ENCODE peak calls at places on chromosomes 12 and 14, in eight cellular contexts. One of them, this sample, is unnamed.

GRCh38 chr14:64232095-64232830 is 61.9 kb downstream of the ESR2 start:
- DNase-seq in mesothelial cell of epicardium: no peak
- DNase-seq in upper lobe of right lung: no peak
- DNase-seq in A549: no peak
- DNase-seq in right atrium auricular region: no peak
- DNase-seq in fibroblast of pulmonary artery: peak
- DNase-seq in uterus: no peak
- DNase-seq in keratinocyte: no peak
- DNase-seq in this sample: no peak

GRCh38 chr12:12717586-12718381 is 616 bp downstream of the CDKN1B start:
- DNase-seq in upper lobe of right lung: peak
- DNase-seq in keratinocyte: no peak
- DNase-seq in uterus: no peak
- DNase-seq in fibroblast of pulmonary artery: no peak
- DNase-seq in mesothelial cell of epicardium: peak
- DNase-seq in A549: peak
- DNase-seq in right atrium auricular region: no peak
- DNase-seq in this sample: no peak

GRCh38 chr12:8698830-8699330 is 1.1 kb downstream of the RIMKLB start:
- DNase-seq in upper lobe of right lung: no peak
- DNase-seq in fibroblast of pulmonary artery: peak
- DNase-seq in A549: no peak
- DNase-seq in uterus: no peak
- DNase-seq in right atrium auricular region: no peak
- DNase-seq in mesothelial cell of epicardium: no peak
- DNase-seq in keratinocyte: no peak
- DNase-seq in this sample: no peak

GRCh38 chr12:44847403-44847802 is 28.7 kb downstream of the NELL2 start:
- DNase-seq in uterus: no peak
- DNase-seq in upper lobe of right lung: no peak
- DNase-seq in right atrium auricular region: no peak
- DNase-seq in keratinocyte: no peak
- DNase-seq in fibroblast of pulmonary artery: no peak
- DNase-seq in A549: no peak
- DNase-seq in mesothelial cell of epicardium: no peak
- DNase-seq in this sample: no peak

GRCh38 chr12:19783547-19784444 is 344.5 kb downstream of the AEBP2 start:
- DNase-seq in upper lobe of right lung: no peak
- DNase-seq in A549: no peak
- DNase-seq in fibroblast of pulmonary artery: no peak
- DNase-seq in right atrium auricular region: no peak
- DNase-seq in uterus: no peak
- DNase-seq in mesothelial cell of epicardium: no peak
- DNase-seq in keratinocyte: no peak
- DNase-seq in this sample: no peak

GRCh38 chr14:88380405-88380804 is 5.1 kb upstream of the SPATA7 start:
- DNase-seq in fibroblast of pulmonary artery: peak
- DNase-seq in mesothelial cell of epicardium: no peak
- DNase-seq in right atrium auricular region: no peak
- DNase-seq in A549: peak
- DNase-seq in uterus: no peak
- DNase-seq in upper lobe of right lung: no peak
- DNase-seq in keratinocyte: no peak
- DNase-seq in this sample: no peak

GRCh38 chr14:103801459-103801858 is 45.9 kb downstream of the PPP1R13B start:
- DNase-seq in right atrium auricular region: no peak
- DNase-seq in fibroblast of pulmonary artery: peak
- DNase-seq in A549: no peak
- DNase-seq in uterus: no peak
- DNase-seq in keratinocyte: peak
- DNase-seq in mesothelial cell of epicardium: no peak
- DNase-seq in upper lobe of right lung: no peak
- DNase-seq in this sample: no peak

GRCh38 chr12:47862881-47863280 is 41.9 kb downstream of the VDR start:
- DNase-seq in right atrium auricular region: no peak
- DNase-seq in A549: no peak
- DNase-seq in upper lobe of right lung: no peak
- DNase-seq in keratinocyte: no peak
- DNase-seq in fibroblast of pulmonary artery: no peak
- DNase-seq in uterus: no peak
- DNase-seq in mesothelial cell of epicardium: no peak
- DNase-seq in this sample: no peak

GRCh38 chr12:77537648-77538047 is 293.0 kb upstream of the NAV3 start:
- DNase-seq in uterus: no peak
- DNase-seq in keratinocyte: no peak
- DNase-seq in A549: no peak
- DNase-seq in fibroblast of pulmonary artery: peak
- DNase-seq in mesothelial cell of epicardium: no peak
- DNase-seq in upper lobe of right lung: no peak
- DNase-seq in right atrium auricular region: no peak
- DNase-seq in this sample: no peak

DNA sequence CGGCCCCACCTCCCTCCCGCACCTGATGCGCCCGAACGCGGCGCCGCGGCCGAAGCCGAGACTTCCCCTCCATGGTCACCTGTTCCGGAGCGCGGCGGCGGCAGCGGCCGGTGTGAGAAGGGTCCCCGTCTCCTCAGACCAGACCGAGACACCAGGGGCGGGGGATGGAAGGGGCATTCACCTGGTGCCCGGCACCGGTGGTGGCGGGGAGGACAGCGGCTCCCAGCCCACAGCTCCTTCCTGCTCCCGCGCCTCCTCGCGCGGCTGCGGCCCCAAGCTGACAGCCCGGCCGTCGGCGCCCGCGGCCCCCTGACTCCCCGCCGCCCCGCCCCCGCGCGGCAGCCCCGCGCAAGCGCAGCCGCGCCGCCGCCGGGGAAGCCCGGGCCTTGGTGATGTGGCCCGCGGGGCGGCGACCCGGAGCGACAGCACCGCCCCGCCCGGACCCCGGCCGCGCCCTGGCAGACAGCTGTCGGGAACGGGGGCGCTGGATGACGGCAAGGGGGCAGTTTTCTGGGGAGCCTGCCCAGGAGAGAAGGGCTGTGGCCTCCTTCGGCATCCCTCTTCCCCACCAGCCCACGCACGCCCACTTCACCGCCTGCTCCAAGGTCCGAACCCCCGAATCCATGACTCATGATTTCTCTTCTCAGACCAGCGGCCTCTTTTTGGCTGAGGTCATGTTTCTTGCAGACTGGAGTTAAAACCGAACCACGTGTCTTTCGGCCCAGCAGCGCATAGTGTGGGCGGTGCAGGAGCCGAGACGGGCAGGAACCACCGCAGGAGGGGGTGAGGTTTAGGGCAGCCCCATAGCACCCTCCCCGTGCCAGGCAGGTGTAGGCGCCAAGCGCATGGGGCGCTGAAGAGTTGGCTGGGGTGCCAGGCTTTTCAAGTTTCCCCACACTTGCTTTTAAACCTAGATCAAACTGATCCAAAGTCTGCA is at the start of gene SLC41A2:
- DNase-seq in fibroblast of pulmonary artery: peak
- DNase-seq in A549: peak
- DNase-seq in keratinocyte: peak
- DNase-seq in uterus: peak
- DNase-seq in mesothelial cell of epicardium: peak
- DNase-seq in upper lobe of right lung: peak
- DNase-seq in right atrium auricular region: peak
- DNase-seq in this sample: peak
- TF ChIP-seq CTCF in fibroblast of pulmonary artery: no peak
- TF ChIP-seq CTCF in A549: no peak
- TF ChIP-seq CTCF in keratinocyte: no peak
- TF ChIP-seq CTCF in uterus: peak
- TF ChIP-seq CTCF in mesothelial cell of epicardium: peak
- TF ChIP-seq CTCF in upper lobe of right lung: no peak
- TF ChIP-seq CTCF in right atrium auricular region: no peak
- TF ChIP-seq CTCF in this sample: peak

DNA sequence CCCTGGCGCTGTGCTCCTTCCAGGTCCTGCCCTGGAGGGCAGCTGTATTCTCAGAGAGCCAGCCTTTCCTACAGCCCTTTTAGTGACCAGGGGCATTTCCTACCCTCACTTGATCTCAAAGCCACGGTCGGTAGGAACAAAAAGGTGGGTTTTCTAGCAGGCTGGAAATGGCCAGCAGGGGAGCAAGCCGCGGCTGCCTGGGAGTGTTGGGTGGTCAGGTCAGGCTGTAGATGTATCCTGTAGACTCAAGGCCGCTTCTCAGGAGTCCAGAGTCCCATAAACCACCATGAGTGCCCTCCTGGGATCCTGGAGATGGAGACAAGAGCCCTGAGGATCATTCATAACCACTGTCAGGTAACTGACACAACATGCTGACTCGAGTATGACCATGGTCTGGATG is 18.6 kb downstream of the CINP start:
- DNase-seq in keratinocyte: no peak
- DNase-seq in upper lobe of right lung: no peak
- DNase-seq in fibroblast of pulmonary artery: no peak
- DNase-seq in right atrium auricular region: no peak
- DNase-seq in A549: no peak
- DNase-seq in mesothelial cell of epicardium: no peak
- DNase-seq in uterus: no peak
- DNase-seq in this sample: no peak
- TF ChIP-seq CTCF in keratinocyte: no peak
- TF ChIP-seq CTCF in upper lobe of right lung: no peak
- TF ChIP-seq CTCF in fibroblast of pulmonary artery: no peak
- TF ChIP-seq CTCF in right atrium auricular region: no peak
- TF ChIP-seq CTCF in A549: no peak
- TF ChIP-seq CTCF in mesothelial cell of epicardium: no peak
- TF ChIP-seq CTCF in uterus: no peak
- TF ChIP-seq CTCF in this sample: no peak

DNA sequence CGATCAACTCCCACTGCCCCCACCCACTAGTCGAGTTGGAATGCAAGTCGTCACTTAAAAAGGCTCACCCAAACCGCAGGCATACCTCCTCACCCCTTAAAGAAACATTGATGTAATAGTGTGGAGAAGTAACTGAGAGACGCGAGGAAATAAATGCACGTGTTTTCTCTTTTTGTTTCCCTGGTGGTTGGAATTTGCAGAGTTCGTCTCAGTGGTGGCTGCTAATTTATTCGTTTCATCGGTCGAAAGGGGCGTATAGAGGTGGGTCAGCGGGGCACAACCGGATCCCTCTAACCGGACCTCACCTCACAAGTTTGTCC is 5.1 kb upstream of the NPAS3 start:
- DNase-seq in fibroblast of pulmonary artery: peak
- DNase-seq in right atrium auricular region: no peak
- DNase-seq in mesothelial cell of epicardium: no peak
- DNase-seq in upper lobe of right lung: no peak
- DNase-seq in uterus: no peak
- DNase-seq in keratinocyte: no peak
- DNase-seq in A549: no peak
- DNase-seq in this sample: no peak
- TF ChIP-seq CTCF in fibroblast of pulmonary artery: peak
- TF ChIP-seq CTCF in right atrium auricular region: no peak
- TF ChIP-seq CTCF in mesothelial cell of epicardium: peak
- TF ChIP-seq CTCF in upper lobe of right lung: no peak
- TF ChIP-seq CTCF in uterus: no peak
- TF ChIP-seq CTCF in keratinocyte: no peak
- TF ChIP-seq CTCF in A549: no peak
- TF ChIP-seq CTCF in this sample: peak

DNA sequence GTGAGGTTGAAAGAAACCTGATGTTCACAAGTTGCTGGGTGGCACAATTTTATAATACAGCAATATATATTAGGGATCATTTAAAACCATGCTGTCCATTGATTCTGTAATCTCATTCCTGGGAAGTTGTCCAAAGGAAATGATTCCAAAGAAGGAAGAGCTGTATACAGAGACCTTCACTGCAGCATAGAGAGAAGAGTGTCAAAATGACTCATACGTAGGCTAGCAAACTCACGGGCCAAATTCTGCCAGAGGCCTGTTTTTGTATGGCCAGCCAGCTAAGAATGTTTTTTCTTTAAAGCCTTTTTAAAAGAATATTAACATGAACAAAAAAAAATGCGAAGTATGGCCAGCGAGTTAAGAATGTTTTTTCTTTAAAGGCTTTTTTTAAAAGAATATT is 69.3 kb upstream of the MED13L start:
- DNase-seq in keratinocyte: no peak
- DNase-seq in A549: peak
- DNase-seq in fibroblast of pulmonary artery: peak
- DNase-seq in uterus: no peak
- DNase-seq in mesothelial cell of epicardium: no peak
- DNase-seq in upper lobe of right lung: no peak
- DNase-seq in right atrium auricular region: no peak
- DNase-seq in this sample: no peak
- TF ChIP-seq CTCF in keratinocyte: no peak
- TF ChIP-seq CTCF in A549: no peak
- TF ChIP-seq CTCF in fibroblast of pulmonary artery: no peak
- TF ChIP-seq CTCF in uterus: no peak
- TF ChIP-seq CTCF in mesothelial cell of epicardium: no peak
- TF ChIP-seq CTCF in upper lobe of right lung: no peak
- TF ChIP-seq CTCF in right atrium auricular region: no peak
- TF ChIP-seq CTCF in this sample: no peak

GRCh38 chr12:111330800-111331752 is 37.8 kb downstream of the PHETA1 start:
- DNase-seq in keratinocyte: no peak
- DNase-seq in right atrium auricular region: no peak
- DNase-seq in mesothelial cell of epicardium: no peak
- DNase-seq in uterus: no peak
- DNase-seq in upper lobe of right lung: no peak
- DNase-seq in fibroblast of pulmonary artery: peak
- DNase-seq in A549: peak
- DNase-seq in this sample: no peak
- TF ChIP-seq CTCF in keratinocyte: peak
- TF ChIP-seq CTCF in right atrium auricular region: peak
- TF ChIP-seq CTCF in mesothelial cell of epicardium: peak
- TF ChIP-seq CTCF in uterus: no peak
- TF ChIP-seq CTCF in upper lobe of right lung: peak
- TF ChIP-seq CTCF in fibroblast of pulmonary artery: peak
- TF ChIP-seq CTCF in A549: peak
- TF ChIP-seq CTCF in this sample: peak

This sample was measured in type B pancreatic cell.